ENCODE peak calls at places on chromosomes 16 and 17, in seven cellular contexts. W, T, I, E, G, N and M are unnamed samples.

GRCh38 chr16:28596840-28597691 is at the start of gene SULT1A2:
- DNase-seq in W (no peak), T (no peak), I (no peak), E (no peak), G (no peak), N (peak; percentile 49), M (no peak)

GRCh38 chr17:47292206-47292605 is 31.5 kb upstream of the EFCAB13 start:
- DNase-seq in W (no peak), T (no peak), I (no peak), E (no peak), G (no peak), N (no peak), M (no peak)

GRCh38 chr16:6335072-6335471 is 997.6 kb upstream of the RBFOX1 start:
- DNase-seq in W (no peak), T (no peak), I (no peak), E (no peak), G (no peak), N (peak; percentile 0), M (peak; percentile 17)

GRCh38 chr17:74368341-74369152 is 1.2 kb downstream of the GPR142 start:
- DNase-seq in W (peak; percentile 28), T (peak; percentile 47), I (peak; percentile 24), E (peak; percentile 80), G (peak; percentile 84), N (peak; percentile 42), M (peak; percentile 65)

GRCh38 chr17:76371656-76372628 is 12.5 kb upstream of the SPHK1 start:
- DNase-seq in W (peak; percentile 87), T (no peak), I (peak; percentile 97), E (no peak), G (no peak), N (peak; percentile 96), M (peak; percentile 98)

GRCh38 chr16:76583995-76584394 is 306.8 kb downstream of the CNTNAP4 start:
- DNase-seq in W (no peak), T (no peak), I (no peak), E (no peak), G (no peak), N (peak; percentile 2), M (no peak)

GRCh38 chr16:73095142-73095791 is 47.3 kb upstream of the ZFHX3 start:
- DNase-seq in W (no peak), T (no peak), I (no peak), E (no peak), G (no peak), N (peak; percentile 17), M (no peak)

GRCh38 chr16:70765491-70765890 is 35.5 kb downstream of the VAC14 start:
- DNase-seq in W (no peak), T (no peak), I (no peak), E (no peak), G (no peak), N (no peak), M (no peak)

GRCh38 chr17:73228748-73229236 is 32.9 kb downstream of the CPSF4L start:
- DNase-seq in W (peak; percentile 86), T (peak; percentile 77), I (peak; percentile 76), E (no peak), G (peak; percentile 83), N (peak; percentile 87), M (peak; percentile 89)

GRCh38 chr16:2339521-2340484 is 725 bp downstream of the ABCA3 start:
- DNase-seq in W (no peak), T (no peak), I (peak; percentile 24), E (peak; percentile 62), G (peak; percentile 73), N (peak; percentile 36), M (no peak)

GRCh38 chr17:78736526-78737079 is 45.5 kb downstream of the CYTH1 start:
- DNase-seq in W (no peak), T (peak; percentile 86), I (no peak), E (no peak), G (peak; percentile 83), N (peak; percentile 97), M (no peak)

GRCh38 chr16:48559462-48560211 is 50.3 kb downstream of the N4BP1 start:
- DNase-seq in W (no peak), T (no peak), I (no peak), E (no peak), G (no peak), N (peak; percentile 46), M (no peak)

GRCh38 chr16:65004570-65004969 is 117.3 kb downstream of the CDH11 start:
- DNase-seq in W (no peak), T (no peak), I (no peak), E (no peak), G (no peak), N (no peak), M (no peak)

GRCh38 chr16:616771-617586 is 13.8 kb upstream of the WFIKKN1 start:
- DNase-seq in W (no peak), T (no peak), I (no peak), E (no peak), G (no peak), N (no peak), M (no peak)

GRCh38 chr17:40475234-40476210 is 25.9 kb downstream of the TNS4 start:
- DNase-seq in W (no peak), T (no peak), I (no peak), E (no peak), G (no peak), N (peak; percentile 69), M (no peak)

GRCh38 chr17:7685533-7686220 is 1.6 kb downstream of the TP53 start:
- DNase-seq in W (peak; percentile 93), T (peak; percentile 92), I (peak; percentile 96), E (peak; percentile 92), G (peak; percentile 95), N (peak; percentile 96), M (peak; percentile 97)
- TF ChIP-seq CTCF in W (no peak), T (no peak), I (no peak), E (no peak), G (no peak), N (no peak), M (no peak)

DNA sequence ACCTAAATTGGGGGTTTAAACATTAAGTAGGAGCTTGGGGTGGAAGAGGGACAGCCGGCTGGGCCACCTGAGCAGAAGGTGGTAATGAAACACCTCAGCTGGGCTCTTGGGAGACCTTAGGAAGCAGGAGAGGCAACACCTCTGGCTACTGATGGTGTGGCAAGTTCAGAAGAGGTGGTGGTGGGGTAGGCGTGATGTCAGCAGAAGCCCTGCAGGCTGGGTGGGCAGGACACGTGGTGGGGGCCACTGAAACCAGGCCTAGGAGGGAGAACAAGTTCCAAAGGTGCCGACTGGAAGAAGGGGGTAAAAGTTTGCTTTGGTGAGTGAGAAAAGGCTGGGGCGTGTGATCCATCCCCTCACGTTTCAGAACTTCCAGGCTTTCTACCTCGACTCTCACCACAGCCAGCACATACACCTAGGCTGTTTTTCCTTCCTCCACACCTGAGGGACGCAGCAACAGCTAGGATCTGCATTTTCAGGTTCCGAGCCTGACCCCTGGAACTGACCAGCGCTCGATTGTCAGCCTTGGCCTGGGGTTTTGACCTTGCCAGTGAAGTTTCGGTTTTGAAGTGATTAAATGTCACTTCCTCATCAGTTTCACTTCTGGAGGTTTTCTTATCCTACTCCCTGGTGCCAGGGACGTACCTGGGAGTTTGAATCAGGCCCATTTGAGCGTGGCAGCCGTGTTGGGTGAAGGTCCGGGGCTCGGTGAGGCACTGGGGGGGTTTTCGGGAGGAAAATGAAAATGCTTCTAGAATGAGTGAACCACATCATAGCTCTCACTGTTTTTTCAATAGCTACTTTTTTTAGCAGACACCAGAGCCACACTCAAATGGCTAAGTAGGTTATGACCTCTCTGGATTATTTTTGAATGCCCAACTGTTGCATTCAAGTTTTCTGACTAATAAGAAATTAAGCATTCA is 10.0 kb downstream of the SNN start:
- DNase-seq in W (no peak), T (no peak), I (no peak), E (no peak), G (no peak), N (no peak), M (no peak)
- H3K4me3 ChIP-seq in W (no peak overlapping the region), T (no peak overlapping the region), I (no peak overlapping the region), E (no peak overlapping the region), G (no peak overlapping the region), N (no peak overlapping the region), M (no peak overlapping the region)

GRCh38 chr16:87145181-87146176 is 171.7 kb downstream of the C16orf95 start:
- DNase-seq in W (peak; percentile 26), T (no peak), I (peak; percentile 86), E (no peak), G (no peak), N (no peak), M (peak; percentile 82)
- TF ChIP-seq CTCF in W (no peak), T (no peak), I (no peak), E (no peak), G (no peak), N (no peak), M (no peak)

GRCh38 chr16:78869492-78869891 is 731.0 kb downstream of the MAF start:
- DNase-seq in W (no peak), T (no peak), I (no peak), E (no peak), G (no peak), N (no peak), M (no peak)
- H3K4me3 ChIP-seq in W (no peak overlapping the region), T (no peak overlapping the region), I (no peak overlapping the region), E (no peak overlapping the region), G (no peak overlapping the region), N (no peak overlapping the region), M (no peak overlapping the region)

GRCh38 chr16:81625544-81626152 is 153.4 kb upstream of the PLCG2 start:
- DNase-seq in W (no peak), T (no peak), I (peak; percentile 43), E (no peak), G (peak; percentile 79), N (peak; percentile 75), M (no peak)

GRCh38 chr16:81626181-81626674 is 152.9 kb upstream of the PLCG2 start:
- DNase-seq in W (peak; percentile 60), T (no peak), I (no peak), E (no peak), G (no peak), N (peak; percentile 63), M (no peak)

GRCh38 chr16:81621496-81621895 is 157.6 kb upstream of the PLCG2 start:
- DNase-seq in W (no peak), T (no peak), I (no peak), E (no peak), G (no peak), N (peak; percentile 99), M (no peak)

GRCh38 chr16:81624718-81625543 is 154.2 kb upstream of the PLCG2 start:
- DNase-seq in W (no peak), T (no peak), I (no peak), E (no peak), G (no peak), N (peak; percentile 57), M (no peak)

GRCh38 chr16:81623365-81624102 is 155.6 kb upstream of the PLCG2 start:
- DNase-seq in W (no peak), T (no peak), I (peak; percentile 67), E (no peak), G (no peak), N (peak; percentile 58), M (peak; percentile 73)
- TF ChIP-seq CTCF in W (peak; percentile 45), T (peak; percentile 29), I (peak; percentile 64), E (peak; percentile 64), G (peak; percentile 13), N (peak; percentile 57), M (peak; percentile 78)